ENCODE peak calls at places on chromosome 18, in six cellular contexts. N, T, W, S, E and B are unnamed samples.

GRCh38 chr18:48032876-48033769 is 102.7 kb upstream of the SMAD2 start:
- DNase-seq in N (no peak), T (no peak), W (peak; percentile 84), S (peak; percentile 29), E (no peak), B (no peak)

GRCh38 chr18:48002933-48003365 is 72.5 kb upstream of the SMAD2 start:
- DNase-seq in N (no peak), T (peak; percentile 77), W (peak; percentile 81), S (peak; percentile 53), E (no peak), B (no peak)

GRCh38 chr18:50724631-50725235 is 95.1 kb downstream of the MRO start:
- DNase-seq in N (no peak), T (no peak), W (no peak), S (no peak), E (no peak), B (no peak)

GRCh38 chr18:73614812-73615211 is 532.8 kb downstream of the FBXO15 start:
- DNase-seq in N (no peak), T (no peak), W (peak; percentile 84), S (peak; percentile 66), E (no peak), B (no peak)

GRCh38 chr18:79935925-79936324 is 15.5 kb downstream of the SLC66A2 start:
- DNase-seq in N (no peak), T (no peak), W (no peak), S (no peak), E (no peak), B (no peak)

GRCh38 chr18:48988508-48989303 is 37.9 kb upstream of the SMAD7 start:
- DNase-seq in N (no peak), T (no peak), W (no peak), S (no peak), E (no peak), B (no peak)

GRCh38 chr18:26425148-26425531 is 123.2 kb downstream of the KCTD1 start:
- DNase-seq in N (no peak), T (no peak), W (peak; percentile 80), S (no peak), E (no peak), B (no peak)

GRCh38 chr18:76973512-76974302 is 151.3 kb downstream of the ZNF236 start:
- DNase-seq in N (no peak), T (no peak), W (no peak), S (no peak), E (no peak), B (no peak)

GRCh38 chr18:57296336-57296735 is 56.0 kb upstream of the ST8SIA3 start:
- DNase-seq in N (no peak), T (no peak), W (no peak), S (no peak), E (no peak), B (no peak)

GRCh38 chr18:7017013-7017412 is 100.6 kb downstream of the LAMA1 start:
- DNase-seq in N (no peak), T (no peak), W (peak; percentile 14), S (no peak), E (no peak), B (no peak)

GRCh38 chr18:68791801-68792200 is 6.1 kb upstream of the CCDC102B start:
- DNase-seq in N (no peak), T (no peak), W (peak; percentile 17), S (no peak), E (no peak), B (no peak)

GRCh38 chr18:37274309-37274987 is 291.1 kb downstream of the CELF4 start:
- DNase-seq in N (no peak), T (no peak), W (no peak), S (no peak), E (no peak), B (no peak)

GRCh38 chr18:22432672-22433137 is 15.0 kb upstream of the CTAGE1 start:
- DNase-seq in N (no peak), T (peak; percentile 83), W (peak; percentile 96), S (peak; percentile 86), E (no peak), B (peak; percentile 73)

GRCh38 chr18:71324356-71324755 is 1035.5 kb downstream of the SOCS6 start:
- DNase-seq in N (no peak), T (no peak), W (no peak), S (no peak), E (no peak), B (no peak)

GRCh38 chr18:71327443-71328120 is 1038.7 kb downstream of the SOCS6 start:
- DNase-seq in N (no peak), T (no peak), W (no peak), S (no peak), E (no peak), B (no peak)

GRCh38 chr18:71321319-71321718 is 1032.5 kb downstream of the SOCS6 start:
- DNase-seq in N (no peak), T (no peak), W (no peak), S (no peak), E (no peak), B (no peak)

GRCh38 chr18:71322201-71322600 is 1033.4 kb downstream of the SOCS6 start:
- DNase-seq in N (no peak), T (no peak), W (no peak), S (no peak), E (no peak), B (no peak)

GRCh38 chr18:71326826-71327225 is 1038.0 kb downstream of the SOCS6 start:
- DNase-seq in N (no peak), T (no peak), W (no peak), S (no peak), E (no peak), B (no peak)
- H3K9me3 ChIP-seq in N (no peaks in the 10 kb centered on the region), T (no peaks in the 10 kb centered on the region), W (no peaks in the 10 kb centered on the region), S (no peaks in the 10 kb centered on the region), E (no peaks in the 10 kb centered on the region), B (no peaks in the 10 kb centered on the region)

DNA sequence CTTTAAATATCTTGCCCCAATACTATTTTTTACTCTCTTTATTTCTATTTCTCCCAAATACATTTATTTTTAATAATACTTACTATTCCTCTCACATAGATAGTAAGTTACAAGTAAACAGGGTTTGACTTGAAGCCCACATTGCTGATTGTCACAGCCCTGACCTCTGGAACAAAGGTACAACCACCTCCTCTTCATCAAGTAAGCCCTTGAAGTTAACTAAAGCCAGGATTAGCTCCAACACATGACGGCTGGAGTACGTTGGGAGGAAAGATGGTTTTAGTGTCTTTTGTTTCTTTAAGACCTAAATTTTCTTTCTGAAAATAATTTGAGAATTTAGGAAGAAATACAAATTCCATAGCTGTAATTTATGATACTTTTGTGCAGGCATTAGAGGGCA is 951 bp downstream of the MYOM1 start:
- DNase-seq in N (no peak), T (no peak), W (no peak), S (no peak), E (no peak), B (no peak)
- H3K9me3 ChIP-seq in N (no peaks in the 10 kb centered on the region), T (no peaks in the 10 kb centered on the region), W (no peaks in the 10 kb centered on the region), S (no peaks in the 10 kb centered on the region), E (no peaks in the 10 kb centered on the region), B (no peaks in the 10 kb centered on the region)

DNA sequence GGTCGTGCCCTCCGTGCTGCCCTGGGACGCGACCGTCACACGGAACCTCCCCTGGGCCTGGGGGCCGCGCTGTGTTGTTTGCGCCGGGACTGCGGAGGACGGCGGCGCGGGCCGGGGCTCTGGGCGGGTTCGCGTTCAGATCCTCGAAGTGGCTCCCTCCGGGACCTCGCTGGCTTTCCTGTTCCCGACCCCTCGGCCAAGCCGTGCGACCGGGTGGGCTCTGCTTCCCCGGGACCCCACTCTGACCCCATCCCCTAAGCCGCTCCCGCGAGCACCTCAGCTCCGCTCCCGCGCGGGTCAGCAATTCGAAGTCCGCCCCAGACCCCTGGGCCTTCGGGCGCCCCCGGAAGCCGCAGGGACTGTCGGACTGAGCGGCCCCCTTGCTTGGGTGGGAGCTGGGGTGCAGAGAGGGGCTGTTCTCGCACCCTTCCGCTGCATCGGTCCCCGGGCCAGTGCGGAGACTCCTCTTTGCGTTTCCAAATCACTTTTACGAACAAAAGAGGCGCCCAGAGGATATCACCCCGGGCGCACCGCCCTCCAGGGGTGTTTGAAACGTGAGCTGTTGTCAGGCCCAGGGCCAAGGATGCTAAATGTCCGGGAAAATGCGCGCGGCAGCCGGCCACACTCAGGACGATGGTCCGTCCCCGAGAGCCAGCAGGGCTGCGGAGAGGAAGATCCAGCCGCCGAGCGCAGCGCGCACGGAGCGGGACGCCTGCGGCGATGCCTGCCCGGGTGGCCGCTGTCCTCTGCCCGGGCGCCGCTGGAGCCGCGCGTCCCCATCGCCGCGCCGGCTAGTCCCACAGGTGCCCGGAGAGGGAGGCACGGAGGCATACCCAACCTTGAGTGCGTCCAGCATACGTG is 73.5 kb downstream of the ZCCHC2 start:
- DNase-seq in N (no peak), T (no peak), W (peak; percentile 49), S (peak; percentile 58), E (no peak), B (no peak)
- H3K9me3 ChIP-seq in N (peaks cover 4% of the 10 kb centered on the region), T (no peaks in the 10 kb centered on the region), W (no peaks in the 10 kb centered on the region), S (peaks cover 12% of the 10 kb centered on the region), E (no peaks in the 10 kb centered on the region), B (no peaks in the 10 kb centered on the region)

GRCh38 chr18:66971951-66972350 is 368.1 kb upstream of the CDH19 start:
- DNase-seq in N (no peak), T (no peak), W (no peak), S (no peak), E (no peak), B (no peak)

GRCh38 chr18:66966171-66966570 is 362.3 kb upstream of the CDH19 start:
- DNase-seq in N (no peak), T (no peak), W (no peak), S (no peak), E (no peak), B (no peak)
- H3K9me3 ChIP-seq in N (no peaks in the 10 kb centered on the region), T (no peaks in the 10 kb centered on the region), W (no peaks in the 10 kb centered on the region), S (no peaks in the 10 kb centered on the region), E (no peaks in the 10 kb centered on the region), B (no peaks in the 10 kb centered on the region)

DNA sequence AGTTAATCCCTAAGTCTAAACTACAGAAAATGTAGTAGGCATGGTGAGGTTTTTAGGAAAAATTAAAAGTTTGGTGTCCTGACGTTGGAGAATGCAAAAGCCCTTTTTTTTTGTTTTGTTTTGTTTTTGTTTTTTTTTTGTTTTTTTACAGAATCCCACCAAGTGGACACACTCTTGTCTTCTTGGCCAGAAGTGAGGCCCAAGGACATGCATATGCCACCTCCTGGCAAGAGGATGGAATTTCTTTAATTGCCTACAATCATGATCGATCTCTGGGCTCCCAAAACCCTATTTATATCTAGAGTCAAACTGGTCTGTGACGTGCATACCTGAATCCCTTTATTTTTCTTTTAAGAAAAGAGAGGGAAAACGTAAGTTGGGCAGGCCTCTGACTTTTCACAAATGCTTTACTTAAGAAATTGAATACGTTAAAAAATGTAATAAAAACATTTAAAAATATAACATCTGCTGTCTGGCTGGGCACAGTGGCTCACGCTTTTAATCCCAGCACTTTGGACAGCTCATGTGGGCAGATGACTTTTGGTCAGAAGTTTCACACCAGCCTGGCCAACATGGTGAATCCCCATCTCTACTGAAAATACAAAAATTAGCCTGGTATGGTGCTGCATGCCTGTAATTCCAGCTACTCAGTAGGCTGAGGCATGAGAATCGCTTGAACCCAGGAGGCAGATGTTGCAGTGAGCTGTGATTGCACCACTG is 502.7 kb downstream of the CBLN2 start:
- DNase-seq in N (no peak), T (no peak), W (no peak), S (no peak), E (no peak), B (no peak)
- H3K9me3 ChIP-seq in N (no peaks in the 10 kb centered on the region), T (no peaks in the 10 kb centered on the region), W (no peaks in the 10 kb centered on the region), S (no peaks in the 10 kb centered on the region), E (no peaks in the 10 kb centered on the region), B (no peaks in the 10 kb centered on the region)

GRCh38 chr18:75801178-75801577 is 373.7 kb upstream of the SMIM21 start:
- DNase-seq in N (no peak), T (no peak), W (no peak), S (no peak), E (no peak), B (no peak)
- H3K9me3 ChIP-seq in N (no peaks in the 10 kb centered on the region), T (no peaks in the 10 kb centered on the region), W (no peaks in the 10 kb centered on the region), S (peaks cover 4% of the 10 kb centered on the region), E (no peaks in the 10 kb centered on the region), B (no peaks in the 10 kb centered on the region)